ENCODE peak calls at places on chromosomes 3 and 15, in six cellular contexts. O, K, Z, N, C and W are unnamed samples.

GRCh38 chr3:58567251-58567515 is 10.0 kb downstream of the FAM107A start:
- DNase-seq in O (no peak), K (no peak), Z (no peak), N (no peak), C (no peak), W (no peak)

GRCh38 chr15:58762731-58763130 is 8.4 kb upstream of the MINDY2 start:
- DNase-seq in O (no peak), K (no peak), Z (no peak), N (no peak), C (no peak), W (no peak)

GRCh38 chr3:95088464-95088863 is 1025.6 kb downstream of the NSUN3 start:
- DNase-seq in O (no peak), K (no peak), Z (no peak), N (no peak), C (no peak), W (no peak)

GRCh38 chr15:101499863-101500713 is 10.6 kb upstream of the PCSK6 start:
- DNase-seq in O (no peak), K (no peak), Z (no peak), N (no peak), C (no peak), W (no peak)

GRCh38 chr3:149647812-149648211 is 10.0 kb downstream of the WWTR1 start:
- DNase-seq in O (no peak), K (no peak), Z (no peak), N (no peak), C (no peak), W (no peak)

GRCh38 chr3:3356836-3357235 is 177.3 kb upstream of the CRBN start:
- DNase-seq in O (no peak), K (no peak), Z (no peak), N (no peak), C (no peak), W (no peak)

GRCh38 chr3:61530355-61530754 is 31.0 kb upstream of the PTPRG start:
- DNase-seq in O (no peak), K (no peak), Z (no peak), N (peak), C (no peak), W (no peak)

GRCh38 chr15:78907577-78907976 is 34.9 kb downstream of the MORF4L1 start:
- DNase-seq in O (no peak), K (no peak), Z (no peak), N (no peak), C (no peak), W (no peak)

GRCh38 chr15:101024709-101025108 is 105.6 kb downstream of the LRRK1 start:
- DNase-seq in O (no peak), K (no peak), Z (no peak), N (no peak), C (no peak), W (no peak)

GRCh38 chr3:13648060-13648743 is 99.3 kb downstream of the FBLN2 start:
- DNase-seq in O (peak), K (peak), Z (peak), N (peak), C (peak), W (no peak)

GRCh38 chr15:49843725-49844124 is 222.9 kb downstream of the DTWD1 start:
- DNase-seq in O (no peak), K (no peak), Z (no peak), N (no peak), C (no peak), W (no peak)